ENCODE peak calls at places on chromosome 17, in four cellular contexts. K, V, R and G are unnamed samples.

GRCh38 chr17:8963017-8963416 is 2.5 kb downstream of the PIK3R5 start:
- DNase-seq in V (no peak), K (no peak), R (no peak), G (no peak)

GRCh38 chr17:63783522-63783921 is 9.6 kb downstream of the DDX42 start:
- DNase-seq in V (no peak), K (no peak), R (no peak), G (no peak)

GRCh38 chr17:39002991-39003715 is 36.0 kb upstream of the FBXO47 start:
- DNase-seq in K (peak; percentile 86), R (no peak), V (no peak), G (no peak)

GRCh38 chr17:80790021-80790765 is 201.4 kb upstream of the CHMP6 start:
- DNase-seq in V (no peak), R (no peak), K (no peak), G (no peak)

GRCh38 chr17:29590261-29590978 is 972 bp upstream of the GIT1 start:
- DNase-seq in K (no peak), V (no peak), R (no peak), G (no peak)

GRCh38 chr17:21177854-21178600 is 35.9 kb downstream of the TMEM11 start:
- DNase-seq in R (no peak), K (no peak), V (no peak), G (no peak)

GRCh38 chr17:32943647-32944191 is 15.8 kb downstream of the TMEM98 start:
- DNase-seq in K (no peak), V (peak; percentile 30), R (no peak), G (peak; percentile 94)

GRCh38 chr17:61411944-61412859 is 12.6 kb downstream of the TBX2 start:
- DNase-seq in R (peak; percentile 80), K (peak; percentile 84), V (peak; percentile 43), G (no peak)

GRCh38 chr17:1058423-1059130 is 61.6 kb downstream of the TIMM22 start:
- DNase-seq in V (no peak), K (peak; percentile 55), R (no peak), G (no peak)

GRCh38 chr17:13727441-13728171 is 125.9 kb upstream of the HS3ST3A1 start:
- DNase-seq in V (peak; percentile 82), R (no peak), K (no peak), G (peak; percentile 55)

GRCh38 chr17:77382356-77382911 is 241.7 kb downstream of the SEC14L1 start:
- DNase-seq in K (no peak), V (no peak), R (no peak), G (no peak)

GRCh38 chr17:47733414-47734288 is 615 bp downstream of the TBX21 start:
- DNase-seq in R (no peak), V (no peak), K (no peak), G (no peak)

GRCh38 chr17:16935786-16936185 is 36.1 kb downstream of the TNFRSF13B start:
- DNase-seq in R (no peak), K (peak; percentile 7), V (no peak), G (no peak)

GRCh38 chr17:6165806-6166205 is 95.6 kb downstream of the WSCD1 start:
- DNase-seq in K (no peak), R (no peak), V (no peak), G (no peak)

GRCh38 chr17:48014603-48015037 is 23.0 kb downstream of the COPZ2 start:
- DNase-seq in R (no peak), V (no peak), K (no peak), G (no peak)

GRCh38 chr17:74977802-74978201 is 5.2 kb upstream of the HID1 start:
- DNase-seq in V (no peak), K (no peak), R (no peak), G (no peak)

GRCh38 chr17:4893272-4893671 is 6.1 kb upstream of the C17orf107 start:
- DNase-seq in R (no peak), K (no peak), V (no peak), G (no peak)

GRCh38 chr17:82791532-82791931 is 39.7 kb downstream of the TBCD start:
- DNase-seq in R (peak; percentile 42), K (no peak), V (peak; percentile 41), G (no peak)

GRCh38 chr17:17435323-17435722 is 41.5 kb upstream of the MED9 start:
- DNase-seq in V (no peak), R (peak; percentile 53), K (no peak), G (peak; percentile 81)

GRCh38 chr17:79543566-79543965 is 67.3 kb downstream of the RBFOX3 start:
- DNase-seq in R (no peak), V (no peak), K (no peak), G (no peak)

GRCh38 chr17:61385869-61386245 is 13.8 kb upstream of the TBX2 start:
- DNase-seq in K (no peak), R (no peak), V (no peak), G (no peak)